ENCODE peak calls at places on chromosomes 3 and 15, in nine cellular contexts. W is astrocyte of the spinal cord, Y is mammary epithelial cell, M is MM.1S, V is fibroblast of pulmonary artery, L is ovary, T is skeletal muscle cell, S is fibroblast of mammary gland, Z is heart right ventricle. J is an unnamed sample.

GRCh38 chr3:14435175-14436011 is 33.0 kb downstream of the SLC6A6 start:
- DNase-seq in W (no peak), Y (no peak), M (peak; percentile 48), V (peak; percentile 72), L (no peak), T (no peak), S (no peak), Z (no peak), J (no peak)

GRCh38 chr3:66830301-66830700 is 167.8 kb upstream of the KBTBD8 start:
- DNase-seq in W (no peak), Y (no peak), M (no peak), V (no peak), L (no peak), T (no peak), S (no peak), Z (no peak), J (no peak)

GRCh38 chr15:41796457-41796856 is 22.2 kb downstream of the MAPKBP1 start:
- DNase-seq in W (peak; percentile 62), Y (peak; percentile 67), M (no peak), V (peak; percentile 64), L (no peak), T (no peak), S (peak; percentile 89), Z (no peak), J (peak; percentile 56)

GRCh38 chr3:45597581-45597980 is 3.0 kb downstream of the LIMD1 start:
- DNase-seq in W (no peak), Y (no peak), M (no peak), V (no peak), L (no peak), T (no peak), S (no peak), Z (no peak), J (no peak)

GRCh38 chr3:158768361-158768787 is 33.5 kb upstream of the MFSD1 start:
- DNase-seq in W (peak; percentile 76), Y (peak; percentile 51), M (no peak), V (peak; percentile 52), L (peak; percentile 68), T (peak; percentile 61), S (peak; percentile 70), Z (peak; percentile 70), J (peak; percentile 40)

GRCh38 chr15:77734306-77734705 is 101.6 kb upstream of the LINGO1 start:
- DNase-seq in W (no peak), Y (no peak), M (no peak), V (no peak), L (no peak), T (no peak), S (no peak), Z (no peak), J (no peak)

GRCh38 chr3:59320080-59320479 is 270.3 kb upstream of the CFAP20DC start:
- DNase-seq in W (no peak), Y (no peak), M (no peak), V (no peak), L (no peak), T (no peak), S (no peak), Z (no peak), J (no peak)

GRCh38 chr3:2097641-2098191 is 950 bp upstream of the CNTN4 start:
- DNase-seq in W (no peak), Y (no peak), M (no peak), V (no peak), L (no peak), T (no peak), S (peak; percentile 8), Z (no peak), J (peak; percentile 3)

GRCh38 chr3:72595927-72596610 is 252.2 kb downstream of the SHQ1 start:
- DNase-seq in W (no peak), Y (no peak), M (no peak), V (no peak), L (no peak), T (no peak), S (no peak), Z (no peak), J (peak; percentile 10)

GRCh38 chr15:76449455-76449854 is 112.9 kb downstream of the ISL2 start:
- DNase-seq in W (no peak), Y (no peak), M (no peak), V (no peak), L (no peak), T (no peak), S (no peak), Z (no peak), J (no peak)

GRCh38 chr3:118932822-118933558 is 101.7 kb downstream of the IGSF11 start:
- DNase-seq in W (no peak), Y (no peak), M (no peak), V (no peak), L (no peak), T (no peak), S (peak; percentile 4), Z (peak; percentile 30), J (no peak)

GRCh38 chr3:42712716-42713372 is 10.2 kb upstream of the HHATL start:
- DNase-seq in W (no peak), Y (no peak), M (no peak), V (no peak), L (peak; percentile 6), T (no peak), S (no peak), Z (no peak), J (no peak)

GRCh38 chr3:195068045-195068444 is 202.9 kb downstream of the XXYLT1 start:
- DNase-seq in W (peak; percentile 61), Y (peak; percentile 1), M (no peak), V (peak; percentile 13), L (no peak), T (peak; percentile 43), S (peak; percentile 79), Z (no peak), J (peak; percentile 17)

GRCh38 chr3:104564045-104564643 is 802.6 kb upstream of the ALCAM start:
- DNase-seq in W (peak; percentile 48), Y (peak; percentile 27), M (peak; percentile 66), V (peak; percentile 69), L (peak; percentile 62), T (no peak), S (peak; percentile 67), Z (no peak), J (peak; percentile 50)

GRCh38 chr3:197959891-197960693 is at the start of gene LMLN:
- DNase-seq in W (peak; percentile 97), Y (peak; percentile 96), M (peak; percentile 99), V (peak; percentile 97), L (peak; percentile 96), T (peak; percentile 88), S (peak; percentile 95), Z (peak; percentile 96), J (peak; percentile 87)

GRCh38 chr3:53162672-53163458 is 1.9 kb downstream of the PRKCD start:
- DNase-seq in W (no peak), Y (peak; percentile 36), M (no peak), V (peak; percentile 18), L (no peak), T (no peak), S (peak; percentile 12), Z (no peak), J (no peak)
- H3K4me3 ChIP-seq in W (peak overlapping the region; percentile 80), Y (peak overlapping the region; percentile 48), M (peak overlapping the region; percentile 48), V (peak overlapping the region; percentile 83), L (no peak overlapping the region), T (peak overlapping the region; percentile 91), S (peak overlapping the region; percentile 85), Z (peak overlapping the region; percentile 88), J (peak overlapping the region; percentile 83)

GRCh38 chr3:38649500-38650247 is at the start of gene SCN5A:
- DNase-seq in W (no peak), Y (no peak), M (peak; percentile 65), V (peak; percentile 12), L (no peak), T (no peak), S (peak; percentile 13), Z (peak; percentile 71), J (no peak)

GRCh38 chr3:38651153-38651789 is 1.8 kb upstream of the SCN5A start:
- DNase-seq in W (peak; percentile 50), Y (peak; percentile 45), M (peak; percentile 77), V (peak; percentile 65), L (peak; percentile 57), T (no peak), S (peak; percentile 59), Z (peak; percentile 68), J (peak; percentile 45)

GRCh38 chr3:38648024-38648658 is 1.3 kb downstream of the SCN5A start:
- DNase-seq in W (no peak), Y (no peak), M (no peak), V (no peak), L (no peak), T (no peak), S (no peak), Z (no peak), J (no peak)

GRCh38 chr3:38648659-38649499 is 608 bp downstream of the SCN5A start:
- DNase-seq in W (no peak), Y (no peak), M (no peak), V (no peak), L (no peak), T (no peak), S (no peak), Z (no peak), J (no peak)

DNA sequence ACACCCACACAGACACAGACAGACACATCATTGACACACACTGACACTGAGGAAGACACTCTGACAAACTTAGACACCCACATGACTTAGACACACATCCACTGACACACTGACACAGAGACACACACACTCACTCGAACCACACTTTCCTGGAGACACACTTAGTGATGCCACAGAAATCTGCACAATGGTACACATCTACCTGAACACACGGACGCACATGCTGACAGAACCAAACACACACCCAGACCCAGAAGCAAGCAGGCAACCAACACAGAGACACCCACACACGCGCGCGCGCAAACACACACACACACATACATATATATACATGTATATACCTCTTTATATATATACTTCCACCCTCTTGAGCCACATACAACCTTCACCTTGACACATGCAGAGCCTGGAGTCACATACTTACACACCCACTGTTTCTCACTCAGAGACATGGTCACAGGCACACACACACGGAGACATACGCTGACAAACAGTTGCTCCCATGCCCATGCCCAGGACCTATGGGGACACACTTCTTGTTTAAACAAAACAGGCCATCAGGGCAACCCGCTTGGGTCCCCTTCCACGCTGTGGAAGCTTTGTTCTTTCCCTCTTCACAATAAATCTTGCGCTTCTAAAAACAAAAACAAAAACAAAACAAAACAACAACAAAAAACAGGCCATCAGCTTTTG is 907 bp upstream of the SCN5A start:
- DNase-seq in W (no peak), Y (no peak), M (no peak), V (no peak), L (no peak), T (no peak), S (peak; percentile 5), Z (no peak), J (peak; percentile 3)
- H3K4me3 ChIP-seq in W (no peak overlapping the region), Y (no peak overlapping the region), M (peak overlapping the region; percentile 56), V (no peak overlapping the region), L (no peak overlapping the region), T (no peak overlapping the region), S (no peak overlapping the region), Z (no peak overlapping the region), J (no peak overlapping the region)

GRCh38 chr3:35673017-35673416 is 33.7 kb downstream of the ARPP21 start:
- DNase-seq in W (no peak), Y (no peak), M (no peak), V (no peak), L (no peak), T (no peak), S (no peak), Z (no peak), J (no peak)
- H3K4me3 ChIP-seq in W (no peak overlapping the region), Y (no peak overlapping the region), M (no peak overlapping the region), V (no peak overlapping the region), L (no peak overlapping the region), T (no peak overlapping the region), S (no peak overlapping the region), Z (no peak overlapping the region), J (no peak overlapping the region)

DNA sequence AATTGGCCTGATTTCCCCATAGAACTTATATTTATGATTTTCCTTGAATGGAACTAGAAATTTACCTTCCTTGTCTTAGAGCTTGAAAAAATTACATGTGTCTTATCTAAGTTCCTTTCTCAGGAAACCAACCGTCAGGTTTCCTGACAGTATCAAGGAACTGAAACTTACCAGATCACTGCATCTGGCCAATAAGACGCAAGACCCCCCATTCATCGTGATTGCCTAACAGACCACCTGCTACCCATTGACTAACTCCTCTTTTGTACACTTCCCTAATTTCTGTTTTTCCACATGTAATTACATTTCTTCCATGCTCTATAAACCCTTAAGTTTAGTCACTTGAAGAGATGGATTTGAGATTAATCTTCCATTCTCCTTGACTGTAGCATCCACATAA is 517.2 kb upstream of the CBLB start:
- DNase-seq in W (no peak), Y (no peak), M (no peak), V (no peak), L (no peak), T (no peak), S (no peak), Z (no peak), J (no peak)
- H3K4me3 ChIP-seq in W (no peak overlapping the region), Y (no peak overlapping the region), M (no peak overlapping the region), V (no peak overlapping the region), L (no peak overlapping the region), T (no peak overlapping the region), S (no peak overlapping the region), Z (no peak overlapping the region), J (no peak overlapping the region)